ENCODE peak calls at places on chromosomes 16 and 17, in seven cellular contexts. One of them, this sample, is unnamed.

GRCh38 chr16:50534556-50534955 is 13.6 kb upstream of the NKD1 start:
- DNase-seq in prostate gland: no peak
- DNase-seq in esophagus muscularis mucosa: peak; percentile 89
- DNase-seq in stomach: no peak
- DNase-seq in transverse colon: no peak
- DNase-seq in HCT116: no peak
- DNase-seq in Panc1: no peak
- DNase-seq in this sample: peak; percentile 6

GRCh38 chr17:74437702-74438101 is 5.8 kb downstream of the GPRC5C start:
- DNase-seq in prostate gland: no peak
- DNase-seq in esophagus muscularis mucosa: no peak
- DNase-seq in stomach: no peak
- DNase-seq in transverse colon: no peak
- DNase-seq in HCT116: peak; percentile 37
- DNase-seq in Panc1: no peak
- DNase-seq in this sample: no peak

GRCh38 chr17:32551186-32551955 is 64.6 kb downstream of the CDK5R1 start:
- DNase-seq in prostate gland: no peak
- DNase-seq in esophagus muscularis mucosa: no peak
- DNase-seq in stomach: no peak
- DNase-seq in transverse colon: no peak
- DNase-seq in HCT116: no peak
- DNase-seq in Panc1: no peak
- DNase-seq in this sample: no peak

GRCh38 chr16:11621920-11622651 is 35.4 kb upstream of the LITAF start:
- DNase-seq in prostate gland: no peak
- DNase-seq in esophagus muscularis mucosa: no peak
- DNase-seq in stomach: no peak
- DNase-seq in transverse colon: no peak
- DNase-seq in HCT116: no peak
- DNase-seq in Panc1: no peak
- DNase-seq in this sample: no peak

GRCh38 chr17:17484451-17484899 is 7.7 kb downstream of the MED9 start:
- DNase-seq in prostate gland: no peak
- DNase-seq in esophagus muscularis mucosa: no peak
- DNase-seq in stomach: no peak
- DNase-seq in transverse colon: no peak
- DNase-seq in HCT116: no peak
- DNase-seq in Panc1: no peak
- DNase-seq in this sample: peak; percentile 42

GRCh38 chr17:72683506-72684404 is 408.7 kb downstream of the SLC39A11 start:
- DNase-seq in prostate gland: peak; percentile 77
- DNase-seq in esophagus muscularis mucosa: no peak
- DNase-seq in stomach: peak; percentile 38
- DNase-seq in transverse colon: peak; percentile 35
- DNase-seq in HCT116: peak; percentile 94
- DNase-seq in Panc1: peak; percentile 86
- DNase-seq in this sample: peak; percentile 70

GRCh38 chr17:79007504-79008381 is 1.8 kb downstream of the CANT1 start:
- DNase-seq in prostate gland: no peak
- DNase-seq in esophagus muscularis mucosa: no peak
- DNase-seq in stomach: no peak
- DNase-seq in transverse colon: peak; percentile 73
- DNase-seq in HCT116: no peak
- DNase-seq in Panc1: no peak
- DNase-seq in this sample: peak; percentile 45

GRCh38 chr16:11556945-11557720 is 29.6 kb downstream of the LITAF start:
- DNase-seq in prostate gland: no peak
- DNase-seq in esophagus muscularis mucosa: no peak
- DNase-seq in stomach: no peak
- DNase-seq in transverse colon: no peak
- DNase-seq in HCT116: no peak
- DNase-seq in Panc1: no peak
- DNase-seq in this sample: no peak

GRCh38 chr17:80710716-80711115 is 166.1 kb downstream of the RPTOR start:
- DNase-seq in prostate gland: no peak
- DNase-seq in esophagus muscularis mucosa: no peak
- DNase-seq in stomach: no peak
- DNase-seq in transverse colon: no peak
- DNase-seq in HCT116: no peak
- DNase-seq in Panc1: no peak
- DNase-seq in this sample: no peak

GRCh38 chr16:88065747-88066142 is 114.5 kb downstream of the BANP start:
- DNase-seq in prostate gland: no peak
- DNase-seq in esophagus muscularis mucosa: no peak
- DNase-seq in stomach: no peak
- DNase-seq in transverse colon: no peak
- DNase-seq in HCT116: no peak
- DNase-seq in Panc1: no peak
- DNase-seq in this sample: no peak

DNA sequence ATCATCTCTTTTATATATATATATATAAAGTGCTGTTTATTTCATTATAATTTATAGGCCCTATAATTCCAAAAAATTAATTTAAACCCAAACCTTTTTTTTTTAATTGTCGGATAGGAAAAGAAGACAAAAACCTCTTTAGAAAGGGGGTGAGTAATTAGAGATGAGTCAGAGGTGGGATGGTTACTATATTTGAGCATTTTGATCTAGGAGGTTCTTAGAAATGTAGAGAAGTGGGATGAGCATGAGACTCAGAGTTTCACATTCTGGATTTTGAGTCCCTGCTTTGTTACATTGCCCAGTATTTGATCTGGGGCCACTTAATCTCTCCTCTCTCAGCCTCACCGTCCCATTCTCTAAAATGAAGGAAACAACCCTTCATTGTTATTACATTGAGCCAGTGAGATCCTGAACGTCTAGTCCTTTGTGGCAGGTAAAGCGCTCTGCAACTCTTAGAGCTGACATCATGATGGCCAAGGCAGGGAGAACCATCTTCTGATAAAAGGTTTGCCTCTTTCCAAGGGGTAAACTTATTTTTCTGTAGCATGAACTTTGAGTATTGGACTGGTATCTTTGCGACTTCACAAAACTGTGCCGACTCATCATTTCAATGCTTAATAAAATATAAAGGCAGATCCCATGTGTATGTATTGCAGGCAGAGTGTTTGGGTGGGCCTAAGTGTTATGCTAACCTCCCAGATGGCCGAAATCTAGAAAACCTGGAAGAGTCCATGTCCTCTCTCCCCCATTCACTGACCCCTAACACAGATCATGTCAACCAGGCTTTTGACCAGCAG is 21.3 kb downstream of the HS3ST3B1 start:
- DNase-seq in prostate gland: no peak
- DNase-seq in esophagus muscularis mucosa: no peak
- DNase-seq in stomach: no peak
- DNase-seq in transverse colon: no peak
- DNase-seq in HCT116: no peak
- DNase-seq in Panc1: no peak
- DNase-seq in this sample: no peak
- H3K27ac ChIP-seq in prostate gland: no peak overlapping the region
- H3K27ac ChIP-seq in esophagus muscularis mucosa: no peak overlapping the region
- H3K27ac ChIP-seq in stomach: no peak overlapping the region
- H3K27ac ChIP-seq in transverse colon: no peak overlapping the region
- H3K27ac ChIP-seq in HCT116: no peak overlapping the region
- H3K27ac ChIP-seq in Panc1: no peak overlapping the region
- H3K27ac ChIP-seq in this sample: no peak overlapping the region

GRCh38 chr17:68512967-68513474 is 791 bp downstream of the PRKAR1A start:
- DNase-seq in prostate gland: no peak
- DNase-seq in esophagus muscularis mucosa: no peak
- DNase-seq in stomach: no peak
- DNase-seq in transverse colon: peak; percentile 24
- DNase-seq in HCT116: no peak
- DNase-seq in Panc1: no peak
- DNase-seq in this sample: no peak
- H3K4me1 ChIP-seq in prostate gland: no peaks in the 10 kb centered on the region
- H3K4me1 ChIP-seq in esophagus muscularis mucosa: peaks cover 40% of the 10 kb centered on the region
- H3K4me1 ChIP-seq in stomach: peaks cover 69% of the 10 kb centered on the region
- H3K4me1 ChIP-seq in transverse colon: peaks cover 27% of the 10 kb centered on the region
- H3K4me1 ChIP-seq in HCT116: peaks cover 15% of the 10 kb centered on the region
- H3K4me1 ChIP-seq in Panc1: peaks cover 7% of the 10 kb centered on the region
- H3K4me1 ChIP-seq in this sample: no peaks in the 10 kb centered on the region

GRCh38 chr17:47286198-47286914 is 32.7 kb downstream of the ITGB3 start:
- DNase-seq in prostate gland: no peak
- DNase-seq in esophagus muscularis mucosa: no peak
- DNase-seq in stomach: no peak
- DNase-seq in transverse colon: no peak
- DNase-seq in HCT116: no peak
- DNase-seq in Panc1: no peak
- DNase-seq in this sample: no peak
- TF ChIP-seq POLR2AphosphoS5 in prostate gland: no peak
- TF ChIP-seq POLR2AphosphoS5 in esophagus muscularis mucosa: no peak
- TF ChIP-seq POLR2AphosphoS5 in stomach: no peak
- TF ChIP-seq POLR2AphosphoS5 in transverse colon: no peak
- TF ChIP-seq POLR2AphosphoS5 in HCT116: no peak
- TF ChIP-seq POLR2AphosphoS5 in Panc1: no peak
- TF ChIP-seq POLR2AphosphoS5 in this sample: no peak

GRCh38 chr16:69344171-69344570 is 4.6 kb downstream of the NIP7 start:
- DNase-seq in prostate gland: no peak
- DNase-seq in esophagus muscularis mucosa: no peak
- DNase-seq in stomach: no peak
- DNase-seq in transverse colon: no peak
- DNase-seq in HCT116: no peak
- DNase-seq in Panc1: no peak
- DNase-seq in this sample: no peak

GRCh38 chr16:69340095-69340644 is 598 bp downstream of the NIP7 start:
- DNase-seq in prostate gland: no peak
- DNase-seq in esophagus muscularis mucosa: no peak
- DNase-seq in stomach: no peak
- DNase-seq in transverse colon: no peak
- DNase-seq in HCT116: no peak
- DNase-seq in Panc1: no peak
- DNase-seq in this sample: no peak

GRCh38 chr16:69339289-69340094 is at the start of the genes COG8 and NIP7:
- DNase-seq in prostate gland: peak; percentile 97
- DNase-seq in esophagus muscularis mucosa: peak; percentile 98
- DNase-seq in stomach: peak; percentile 96
- DNase-seq in transverse colon: peak; percentile 96
- DNase-seq in HCT116: peak; percentile 97
- DNase-seq in Panc1: peak; percentile 84
- DNase-seq in this sample: peak; percentile 94

GRCh38 chr16:69334696-69335095 is 4.3 kb upstream of the PDF start:
- DNase-seq in prostate gland: no peak
- DNase-seq in esophagus muscularis mucosa: no peak
- DNase-seq in stomach: no peak
- DNase-seq in transverse colon: no peak
- DNase-seq in HCT116: no peak
- DNase-seq in Panc1: no peak
- DNase-seq in this sample: no peak

GRCh38 chr16:69338557-69339288 is 641 bp downstream of the COG8 start:
- DNase-seq in prostate gland: no peak
- DNase-seq in esophagus muscularis mucosa: no peak
- DNase-seq in stomach: no peak
- DNase-seq in transverse colon: no peak
- DNase-seq in HCT116: no peak
- DNase-seq in Panc1: no peak
- DNase-seq in this sample: no peak
- H3K27ac ChIP-seq in prostate gland: peak overlapping the region; percentile 93
- H3K27ac ChIP-seq in esophagus muscularis mucosa: peak overlapping the region; percentile 85
- H3K27ac ChIP-seq in stomach: peak overlapping the region; percentile 92
- H3K27ac ChIP-seq in transverse colon: peak overlapping the region; percentile 95
- H3K27ac ChIP-seq in HCT116: peak overlapping the region; percentile 90
- H3K27ac ChIP-seq in Panc1: peak overlapping the region; percentile 93
- H3K27ac ChIP-seq in this sample: peak overlapping the region; percentile 83